ENCODE peak calls at places on chromosomes 6 and 20, in four cellular contexts. P is Peyer's patch, S is aorta, J is body of pancreas. H is an unnamed sample.

GRCh38 chr6:41824571-41825569 is 37.4 kb downstream of the TOMM6 start:
- DNase-seq in P (no peak), S (no peak), J (no peak), H (peak)

GRCh38 chr6:74170118-74170517 is 474.1 kb downstream of the CD109 start:
- DNase-seq in P (no peak), S (no peak), J (no peak), H (no peak)

GRCh38 chr6:117440558-117441525 is 15.1 kb upstream of the ROS1 start:
- DNase-seq in P (no peak), S (no peak), J (no peak), H (no peak)

GRCh38 chr6:2247664-2248063 is 2.3 kb upstream of the GMDS start:
- DNase-seq in P (no peak), S (no peak), J (no peak), H (no peak)

GRCh38 chr6:120774275-120774674 is 560.0 kb downstream of the TBC1D32 start:
- DNase-seq in P (no peak), S (no peak), J (no peak), H (no peak)

GRCh38 chr6:136792066-136792944 is at the start of gene MAP3K5:
- DNase-seq in P (peak), S (peak), J (peak), H (peak)

GRCh38 chr20:4740774-4741431 is 19.2 kb downstream of the PRND start:
- DNase-seq in P (peak), S (peak), J (peak), H (peak)

GRCh38 chr6:44000164-44000842 is 126.9 kb downstream of the MRPL14 start:
- DNase-seq in P (peak), S (peak), J (peak), H (peak)

GRCh38 chr6:153312633-153313032 is 181.6 kb upstream of the RGS17 start:
- DNase-seq in P (peak), S (peak), J (peak), H (peak)

GRCh38 chr6:2447318-2447717 is 201.9 kb upstream of the GMDS start:
- DNase-seq in P (no peak), S (no peak), J (no peak), H (peak)

GRCh38 chr6:110398778-110399177 is 16.6 kb downstream of the DDO start:
- DNase-seq in P (no peak), S (no peak), J (no peak), H (no peak)

GRCh38 chr20:63890616-63891015 is 4.3 kb upstream of the DNAJC5 start:
- DNase-seq in P (no peak), S (no peak), J (no peak), H (peak)

GRCh38 chr20:64158346-64159285 is 5.6 kb upstream of the MYT1 start:
- DNase-seq in P (no peak), S (no peak), J (no peak), H (no peak)

GRCh38 chr6:165987483-165988305 is 180.0 kb downstream of the TBXT start:
- DNase-seq in P (peak), S (peak), J (peak), H (peak)

GRCh38 chr6:70375166-70375565 is 38.1 kb upstream of the FAM135A start:
- DNase-seq in P (no peak), S (no peak), J (no peak), H (no peak)

GRCh38 chr6:31180500-31180899 is 10.0 kb upstream of the POU5F1 start:
- DNase-seq in P (peak), S (peak), J (peak), H (no peak)

GRCh38 chr20:57381596-57382503 is 9.3 kb upstream of the RBM38 start:
- DNase-seq in P (peak), S (peak), J (peak), H (peak)

GRCh38 chr20:4869290-4870193 is 131.8 kb downstream of the SLC23A2 start:
- DNase-seq in P (no peak), S (no peak), J (no peak), H (peak)

GRCh38 chr6:132067286-132067685 is 116.1 kb upstream of the CCN2 start:
- DNase-seq in P (no peak), S (no peak), J (no peak), H (no peak)

GRCh38 chr6:101226677-101227135 is 166.8 kb upstream of the GRIK2 start:
- DNase-seq in P (peak), S (no peak), J (no peak), H (peak)

GRCh38 chr6:125529061-125529460 is 220.4 kb upstream of the HEY2 start:
- DNase-seq in P (no peak), S (no peak), J (no peak), H (no peak)
- H3K4me3 ChIP-seq in P (no peak), S (no peak), J (no peak), H (no peak)

GRCh38 chr6:168133186-168133585 is 54.2 kb upstream of the FRMD1 start:
- DNase-seq in P (peak), S (peak), J (no peak), H (no peak)
- H3K27ac ChIP-seq in P (no peak), S (no peak), J (no peak), H (peak)

GRCh38 chr20:37803476-37804307 is 99.2 kb upstream of the VSTM2L start:
- DNase-seq in P (peak), S (no peak), J (no peak), H (no peak)
- H3K4me3 ChIP-seq in P (no peak), S (no peak), J (no peak), H (no peak)

GRCh38 chr20:39269493-39270217 is 307.5 kb downstream of the DHX35 start:
- DNase-seq in P (no peak), S (no peak), J (no peak), H (no peak)
- H3K27ac ChIP-seq in P (no peak), S (no peak), J (no peak), H (no peak)

GRCh38 chr20:32449890-32450401 is 91.8 kb downstream of the ASXL1 start:
- DNase-seq in P (no peak), S (no peak), J (peak), H (no peak)
- H3K4me3 ChIP-seq in P (no peak), S (no peak), J (no peak), H (no peak)

DNA sequence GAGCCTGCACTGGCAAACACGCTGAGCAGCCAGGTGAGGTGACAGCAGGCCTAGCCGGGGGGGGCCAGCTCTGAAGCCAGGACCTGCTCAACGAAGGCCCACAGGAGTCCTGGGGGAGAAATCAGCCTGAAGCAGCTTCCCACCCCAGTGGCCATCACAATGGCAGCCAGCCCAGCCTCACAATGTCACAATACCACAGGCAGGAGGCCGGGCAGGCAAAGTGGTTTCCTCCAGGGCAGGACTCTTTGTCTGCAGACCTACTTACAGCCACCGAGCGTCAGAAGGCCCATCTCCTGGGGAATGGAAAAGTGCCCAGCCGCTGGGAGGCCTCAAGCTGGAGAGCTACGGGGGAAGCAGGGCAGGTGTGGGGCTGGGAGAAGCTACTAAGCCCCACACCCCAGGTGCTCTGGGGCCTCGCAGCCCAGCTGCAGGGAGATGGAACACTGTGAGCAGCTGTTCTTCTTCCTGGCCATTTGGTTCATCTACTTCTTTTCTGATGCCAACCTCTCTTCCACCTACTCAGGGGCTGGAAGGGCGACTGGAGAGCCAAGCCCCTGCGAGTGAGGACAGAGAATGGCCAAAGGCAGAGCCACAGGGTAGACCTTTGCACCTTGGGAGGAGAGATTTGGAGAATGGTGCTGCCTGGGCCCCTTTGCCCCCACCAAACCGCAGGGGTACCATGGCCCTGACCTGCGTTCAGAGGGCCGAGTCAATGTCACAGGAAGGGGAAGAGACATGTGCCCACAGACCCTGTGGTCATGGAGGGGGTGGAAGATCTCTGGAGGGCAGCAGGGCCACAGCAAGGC is 22.3 kb upstream of the AVP start:
- DNase-seq in P (no peak), S (no peak), J (no peak), H (no peak)
- H3K27ac ChIP-seq in P (no peak), S (no peak), J (no peak), H (no peak)

GRCh38 chr20:50189681-50190250 is 864 bp upstream of the CEBPB start:
- DNase-seq in P (peak), S (peak), J (peak), H (peak)
- H3K4me3 ChIP-seq in P (peak), S (no peak), J (peak), H (no peak)

GRCh38 chr20:59003836-59004492 is 3.1 kb downstream of the CTSZ start:
- DNase-seq in P (no peak), S (peak), J (no peak), H (no peak)
- H3K27ac ChIP-seq in P (peak), S (no peak), J (peak), H (peak)

H was measured in small intestine.